ENCODE peak calls at places on chromosomes 13 and 19, in nine cellular contexts. N, M, F, Z, E, H, K, C and J are unnamed samples.

GRCh38 chr19:40005670-40006272 is 8.9 kb downstream of the ZNF546 start:
- DNase-seq in M (peak), K (no peak), H (no peak), F (no peak), Z (no peak), E (peak), C (no peak), N (no peak), J (no peak)

GRCh38 chr13:98466634-98467236 is 110.2 kb downstream of the STK24 start:
- DNase-seq in M (no peak), N (peak), H (peak), F (peak), K (peak), Z (no peak), C (peak), E (peak), J (no peak)

GRCh38 chr19:39430675-39431593 is 4.8 kb downstream of the RPS16 start:
- DNase-seq in M (peak), H (peak), N (peak), F (peak), C (no peak), E (peak), Z (no peak), K (no peak), J (peak)

GRCh38 chr19:17353386-17353785 is 16.0 kb downstream of the GTPBP3 start:
- DNase-seq in K (no peak), H (no peak), C (no peak), N (no peak), Z (no peak), F (no peak), E (no peak), M (no peak), J (no peak)

GRCh38 chr13:33518442-33518841 is 232.9 kb upstream of the STARD13 start:
- DNase-seq in M (no peak), N (no peak), Z (no peak), C (no peak), K (no peak), E (no peak), F (no peak), H (no peak), J (no peak)

GRCh38 chr19:47523473-47523872 is 8.6 kb upstream of the NAPA start:
- DNase-seq in F (no peak), E (peak), K (no peak), H (no peak), M (peak), C (no peak), Z (no peak), N (no peak), J (no peak)

GRCh38 chr13:44429311-44429710 is 55.7 kb downstream of the SERP2 start:
- DNase-seq in Z (no peak), E (no peak), H (no peak), C (no peak), F (no peak), K (no peak), M (no peak), N (no peak), J (no peak)

GRCh38 chr19:55014714-55015113 is 23.4 kb downstream of the GP6 start:
- DNase-seq in Z (no peak), C (peak), E (peak), H (no peak), K (no peak), M (no peak), N (peak), F (no peak), J (no peak)

GRCh38 chr19:37698216-37698615 is 21.3 kb downstream of the ZNF607 start:
- DNase-seq in E (no peak), H (no peak), K (no peak), C (no peak), N (no peak), Z (no peak), M (no peak), F (peak), J (no peak)

GRCh38 chr19:57025491-57025890 is 94.3 kb upstream of the USP29 start:
- DNase-seq in N (no peak), K (no peak), H (no peak), F (no peak), C (no peak), M (no peak), E (no peak), Z (no peak), J (no peak)